ENCODE peak calls at places on chromosome 2, in eight cellular contexts. Q is H1, J is GM23338, H is HL-60, A is transverse colon, M is stomach, S is HCT116, N is Panc1. Y is an unnamed sample.

GRCh38 chr2:111227716-111228141 is 107.0 kb downstream of the BCL2L11 start:
- DNase-seq in Q (no peak), J (peak), H (no peak), A (no peak), M (no peak), S (no peak), N (no peak), Y (peak)

GRCh38 chr2:206083602-206084467 is 2.1 kb downstream of the INO80D start:
- DNase-seq in Q (peak), J (peak), H (peak), A (peak), M (peak), S (no peak), N (no peak), Y (no peak)

GRCh38 chr2:136612079-136612478 is 153.3 kb upstream of the THSD7B start:
- DNase-seq in Q (no peak), J (no peak), H (no peak), A (no peak), M (no peak), S (no peak), N (no peak), Y (no peak)

GRCh38 chr2:74741076-74741460 is 87.0 kb downstream of the SEMA4F start:
- DNase-seq in Q (no peak), J (no peak), H (no peak), A (peak), M (no peak), S (no peak), N (no peak), Y (peak)

GRCh38 chr2:206443735-206444527 is 599 bp downstream of the ADAM23 start:
- DNase-seq in Q (peak), J (peak), H (no peak), A (no peak), M (no peak), S (no peak), N (no peak), Y (no peak)

GRCh38 chr2:233081232-233081730 is 21.1 kb downstream of the INPP5D start:
- DNase-seq in Q (no peak), J (no peak), H (no peak), A (no peak), M (no peak), S (no peak), N (no peak), Y (no peak)

GRCh38 chr2:25711641-25712369 is 38.4 kb upstream of the DTNB start:
- DNase-seq in Q (no peak), J (no peak), H (peak), A (no peak), M (no peak), S (no peak), N (no peak), Y (no peak)

GRCh38 chr2:217886720-217887309 is 116.0 kb downstream of the TNS1 start:
- DNase-seq in Q (peak), J (peak), H (peak), A (peak), M (peak), S (peak), N (peak), Y (no peak)

GRCh38 chr2:36355157-36355889 is at the start of gene CRIM1:
- DNase-seq in Q (peak), J (peak), H (peak), A (peak), M (peak), S (peak), N (no peak), Y (peak)
- TF ChIP-seq POLR2AphosphoS5 in Q (peak), J (peak), H (no peak), A (peak), M (peak), S (peak), N (peak), Y (peak)

GRCh38 chr2:16663121-16663905 is 2.3 kb downstream of the CYRIA start:
- DNase-seq in Q (no peak), J (no peak), H (peak), A (no peak), M (no peak), S (no peak), N (no peak), Y (peak)
- H3K4me3 ChIP-seq in Q (no peak), J (no peak), H (no peak), A (peak), M (no peak), S (no peak), N (no peak), Y (peak)

DNA sequence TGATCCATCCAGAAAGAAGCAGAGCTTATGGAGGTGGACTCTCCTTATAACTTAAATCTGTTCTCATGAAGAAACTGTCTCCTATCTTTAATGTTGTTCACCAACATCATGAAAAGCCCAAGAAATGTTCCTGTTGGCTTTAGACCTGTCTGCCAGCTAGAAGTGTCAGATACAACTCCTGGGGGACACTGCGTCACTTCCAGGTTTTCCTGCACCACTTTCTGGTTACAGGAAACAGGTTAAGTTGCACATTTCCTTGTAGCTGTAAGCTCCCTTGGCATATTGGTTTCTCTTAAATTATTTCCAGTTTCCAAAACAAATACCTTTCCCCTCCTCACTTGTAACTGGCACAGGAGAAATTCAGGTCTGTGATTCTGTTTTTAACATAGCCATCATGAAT is 2.9 kb downstream of the CEP68 start:
- DNase-seq in Q (no peak), J (no peak), H (no peak), A (no peak), M (no peak), S (no peak), N (no peak), Y (no peak)
- H3K27ac ChIP-seq in Q (no peak), J (no peak), H (no peak), A (no peak), M (peak), S (no peak), N (no peak), Y (peak)

DNA sequence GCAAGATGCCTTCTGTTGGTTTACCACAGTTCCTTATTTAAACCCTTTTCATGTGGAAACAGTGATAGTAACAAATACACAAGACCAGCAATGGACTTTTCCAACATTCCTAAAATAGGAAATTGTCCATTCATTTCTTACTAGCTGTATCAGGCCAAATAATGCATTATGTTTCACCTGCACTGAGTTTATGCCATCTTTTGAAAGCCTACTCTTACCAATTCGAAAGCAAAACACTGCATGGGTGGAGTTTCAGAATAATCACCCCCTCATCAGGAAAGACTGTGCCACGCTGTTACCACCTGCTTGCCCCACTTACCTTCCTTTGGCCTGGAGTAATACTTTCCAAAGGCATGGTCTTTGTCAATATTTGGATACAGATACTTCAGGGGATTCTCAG is 37.5 kb downstream of the STAT1 start:
- DNase-seq in Q (no peak), J (no peak), H (no peak), A (no peak), M (no peak), S (no peak), N (no peak), Y (no peak)
- TF ChIP-seq POLR2AphosphoS5 in Q (no peak), J (no peak), H (no peak), A (no peak), M (no peak), S (no peak), N (no peak), Y (no peak)

GRCh38 chr2:134431837-134432437 is 178.1 kb downstream of the MGAT5 start:
- DNase-seq in Q (no peak), J (peak), H (no peak), A (no peak), M (no peak), S (no peak), N (no peak), Y (no peak)

GRCh38 chr2:134432438-134432883 is 178.6 kb downstream of the MGAT5 start:
- DNase-seq in Q (no peak), J (no peak), H (no peak), A (no peak), M (peak), S (no peak), N (no peak), Y (no peak)

GRCh38 chr2:134433469-134433868 is 179.6 kb downstream of the MGAT5 start:
- DNase-seq in Q (no peak), J (no peak), H (no peak), A (no peak), M (peak), S (no peak), N (no peak), Y (no peak)

GRCh38 chr2:134426721-134427120 is 172.8 kb downstream of the MGAT5 start:
- DNase-seq in Q (no peak), J (no peak), H (no peak), A (no peak), M (no peak), S (no peak), N (no peak), Y (no peak)

GRCh38 chr2:134429886-134430285 is 176.0 kb downstream of the MGAT5 start:
- DNase-seq in Q (no peak), J (no peak), H (peak), A (no peak), M (no peak), S (no peak), N (no peak), Y (no peak)
- H3K4me3 ChIP-seq in Q (no peak), J (no peak), H (no peak), A (no peak), M (no peak), S (no peak), N (no peak), Y (no peak)

Y was measured in esophagus muscularis mucosa.